ENCODE peak calls at places on chromosomes 4 and X, in ten cellular contexts. W, P, E, U, K, T, F, C, L and M are unnamed samples.
A peak's percentile ranks its signal among the peaks of the same experiment; 100 is the strongest.

GRCh38 chrX:55919367-55920221 is 202.0 kb downstream of the RRAGB start:
- DNase-seq in C (no peak), F (no peak), T (no peak), L (no peak), E (no peak), U (no peak), W (no peak), K (no peak), P (no peak), M (no peak)

GRCh38 chrX:68288127-68288526 is 145.2 kb downstream of the OPHN1 start:
- DNase-seq in P (no peak), F (no peak), L (no peak), E (no peak), W (no peak), T (no peak), K (no peak), C (no peak), U (no peak), M (no peak)

GRCh38 chr4:109826719-109827118 is 1.1 kb upstream of the RRH start:
- DNase-seq in F (no peak), U (no peak), P (no peak), T (no peak), C (no peak), W (no peak), E (no peak), L (peak; percentile 14), K (peak; percentile 16), M (no peak)

GRCh38 chr4:71709961-71710360 is 73.9 kb downstream of the GC start:
- DNase-seq in U (no peak), C (no peak), L (no peak), E (no peak), P (no peak), K (peak; percentile 1), W (no peak), F (no peak), T (no peak), M (no peak)

GRCh38 chr4:114598191-114599121 is at the start of gene UGT8:
- DNase-seq in L (no peak), T (peak; percentile 65), W (peak; percentile 69), C (peak; percentile 77), P (no peak), U (peak; percentile 50), E (peak; percentile 1), F (no peak), K (peak; percentile 8), M (no peak)

GRCh38 chr4:19776929-19777328 is 474.8 kb upstream of the SLIT2 start:
- DNase-seq in E (no peak), W (no peak), T (no peak), C (no peak), L (no peak), P (no peak), U (no peak), K (peak; percentile 67), F (no peak), M (no peak)

GRCh38 chrX:11480626-11481025 is 185.1 kb downstream of the ARHGAP6 start:
- DNase-seq in C (no peak), K (peak; percentile 41), T (no peak), W (no peak), E (no peak), P (no peak), F (no peak), U (no peak), L (no peak), M (no peak)

GRCh38 chr4:150219841-150220240 is 141.6 kb downstream of the DCLK2 start:
- DNase-seq in U (no peak), C (no peak), K (no peak), F (no peak), W (no peak), L (no peak), P (no peak), T (no peak), E (no peak), M (no peak)

GRCh38 chrX:33968611-33969010 is 163.5 kb downstream of the FAM47A start:
- DNase-seq in U (no peak), F (no peak), K (no peak), T (no peak), P (no peak), E (no peak), C (no peak), W (no peak), L (no peak), M (no peak)

GRCh38 chr4:185394568-185395254 is 1.0 kb downstream of the LRP2BP start:
- DNase-seq in U (no peak), T (no peak), E (no peak), P (no peak), W (no peak), C (no peak), L (no peak), F (no peak), K (no peak), M (no peak)

GRCh38 chrX:152878976-152879755 is 18.7 kb upstream of the ZNF185 start:
- DNase-seq in C (no peak), U (no peak), L (no peak), T (no peak), F (no peak), P (no peak), W (no peak), K (no peak), E (no peak), M (no peak)

GRCh38 chr4:122764808-122765189 is 32.3 kb downstream of the BBS12 start:
- DNase-seq in C (no peak), L (no peak), T (no peak), U (peak; percentile 36), W (no peak), P (peak; percentile 80), E (no peak), K (peak; percentile 90), F (no peak), M (no peak)

GRCh38 chr4:158051401-158052235 is 121.2 kb downstream of the GASK1B start:
- DNase-seq in L (no peak), C (no peak), U (no peak), T (no peak), P (peak; percentile 97), K (peak; percentile 97), W (no peak), E (no peak), F (no peak), M (no peak)

GRCh38 chr4:39032218-39033085 is at the start of gene TMEM156:
- DNase-seq in K (peak; percentile 77), E (no peak), W (no peak), U (no peak), F (no peak), T (peak; percentile 55), C (no peak), P (no peak), L (peak; percentile 70), M (no peak)

GRCh38 chr4:72900952-72901351 is 168.6 kb downstream of the COX18 start:
- DNase-seq in F (no peak), P (peak; percentile 17), W (no peak), U (no peak), T (no peak), L (no peak), K (no peak), C (no peak), E (no peak), M (no peak)

GRCh38 chr4:98522603-98523395 is 135.6 kb downstream of the TSPAN5 start:
- DNase-seq in U (no peak), F (no peak), P (peak; percentile 88), C (no peak), W (no peak), L (no peak), T (no peak), K (peak; percentile 95), E (no peak), M (no peak)